ENCODE peak calls at places on chromosomes 3 and 15, in five cellular contexts. X is H1, Y is IMR-90, M is mesendoderm, H is mesenchymal stem cell. W is an unnamed sample.

GRCh38 chr15:98658831-98659699 is 10.7 kb downstream of the IGF1R start:
- DNase-seq in X (no peak), Y (peak; percentile 60), M (peak; percentile 55), H (peak; percentile 63), W (no peak)

GRCh38 chr3:184582583-184582982 is 21.0 kb downstream of the EPHB3 start:
- DNase-seq in X (no peak), Y (no peak), M (peak; percentile 95), H (peak; percentile 76), W (peak; percentile 78)

GRCh38 chr15:93428135-93428534 is 339.1 kb upstream of the RGMA start:
- DNase-seq in X (no peak), Y (no peak), M (no peak), H (no peak), W (no peak)

GRCh38 chr15:77064539-77065308 is 6.2 kb downstream of the TSPAN3 start:
- DNase-seq in X (no peak), Y (peak; percentile 65), M (no peak), H (peak; percentile 24), W (no peak)

GRCh38 chr3:32855350-32855953 is 37.7 kb downstream of the TRIM71 start:
- DNase-seq in X (no peak), Y (no peak), M (no peak), H (no peak), W (no peak)

GRCh38 chr3:105260385-105260784 is 106.3 kb upstream of the ALCAM start:
- DNase-seq in X (no peak), Y (no peak), M (no peak), H (no peak), W (no peak)

GRCh38 chr15:93159892-93160398 is 70.9 kb upstream of the RGMA start:
- DNase-seq in X (no peak), Y (no peak), M (no peak), H (no peak), W (no peak)

GRCh38 chr15:101684384-101684783 is 32.2 kb upstream of the TM2D3 start:
- DNase-seq in X (no peak), Y (peak; percentile 82), M (no peak), H (peak; percentile 92), W (no peak)

GRCh38 chr3:64074091-64074490 is 50.8 kb upstream of the PSMD6 start:
- DNase-seq in X (no peak), Y (peak; percentile 79), M (no peak), H (peak; percentile 96), W (no peak)

GRCh38 chr3:49260711-49261357 is 16.2 kb downstream of the C3orf62 start:
- DNase-seq in X (no peak), Y (no peak), M (no peak), H (peak; percentile 57), W (no peak)

GRCh38 chr3:38843898-38844297 is 27.9 kb upstream of the SCN10A start:
- DNase-seq in X (no peak), Y (peak; percentile 70), M (peak; percentile 63), H (peak; percentile 69), W (no peak)

GRCh38 chr15:39453500-39454073 is 127.3 kb upstream of the THBS1 start:
- DNase-seq in X (no peak), Y (no peak), M (no peak), H (peak; percentile 70), W (no peak)

GRCh38 chr15:76994001-76994400 is 925 bp upstream of the PSTPIP1 start:
- DNase-seq in X (no peak), Y (no peak), M (no peak), H (no peak), W (no peak)

GRCh38 chr3:27714692-27715453 is 7.2 kb downstream of the EOMES start:
- DNase-seq in X (no peak), Y (no peak), M (peak; percentile 96), H (peak; percentile 8), W (peak; percentile 64)

GRCh38 chr3:5822843-5823242 is 635.3 kb downstream of the EDEM1 start:
- DNase-seq in X (no peak), Y (no peak), M (no peak), H (no peak), W (no peak)

GRCh38 chr15:65379986-65380385 is 2.2 kb upstream of the IGDCC3 start:
- DNase-seq in X (no peak), Y (no peak), M (no peak), H (no peak), W (no peak)

GRCh38 chr3:73521936-73522335 is 102.8 kb downstream of the PDZRN3 start:
- DNase-seq in X (no peak), Y (no peak), M (no peak), H (no peak), W (no peak)

GRCh38 chr15:83734487-83734886 is 80.6 kb downstream of the ADAMTSL3 start:
- DNase-seq in X (no peak), Y (no peak), M (peak; percentile 69), H (no peak), W (peak; percentile 35)

GRCh38 chr15:98734472-98735284 is 86.3 kb downstream of the IGF1R start:
- DNase-seq in X (no peak), Y (peak; percentile 48), M (peak; percentile 56), H (peak; percentile 54), W (no peak)

GRCh38 chr3:149655826-149656599 is 1.8 kb downstream of the WWTR1 start:
- DNase-seq in X (no peak), Y (no peak), M (no peak), H (peak; percentile 60), W (no peak)

GRCh38 chr15:79970921-79971434 is at the start of gene BCL2A1:
- DNase-seq in X (no peak), Y (peak; percentile 96), M (no peak), H (no peak), W (no peak)

GRCh38 chr15:84979651-84980050 is 2.0 kb upstream of the PDE8A start:
- DNase-seq in X (no peak), Y (no peak), M (peak; percentile 58), H (peak; percentile 34), W (peak; percentile 64)

GRCh38 chr3:188432826-188433525 is 279.0 kb downstream of the LPP start:
- DNase-seq in X (no peak), Y (peak; percentile 59), M (no peak), H (peak; percentile 66), W (no peak)

GRCh38 chr3:81761904-81762565 is 590 bp upstream of the GBE1 start:
- DNase-seq in X (no peak), Y (no peak), M (peak; percentile 60), H (no peak), W (no peak)

GRCh38 chr15:25250011-25250596 is 188.7 kb downstream of the UBE3A start:
- DNase-seq in X (no peak), Y (no peak), M (no peak), H (no peak), W (no peak)

GRCh38 chr15:93378547-93378946 is 289.5 kb upstream of the RGMA start:
- DNase-seq in X (no peak), Y (no peak), M (no peak), H (no peak), W (no peak)

DNA sequence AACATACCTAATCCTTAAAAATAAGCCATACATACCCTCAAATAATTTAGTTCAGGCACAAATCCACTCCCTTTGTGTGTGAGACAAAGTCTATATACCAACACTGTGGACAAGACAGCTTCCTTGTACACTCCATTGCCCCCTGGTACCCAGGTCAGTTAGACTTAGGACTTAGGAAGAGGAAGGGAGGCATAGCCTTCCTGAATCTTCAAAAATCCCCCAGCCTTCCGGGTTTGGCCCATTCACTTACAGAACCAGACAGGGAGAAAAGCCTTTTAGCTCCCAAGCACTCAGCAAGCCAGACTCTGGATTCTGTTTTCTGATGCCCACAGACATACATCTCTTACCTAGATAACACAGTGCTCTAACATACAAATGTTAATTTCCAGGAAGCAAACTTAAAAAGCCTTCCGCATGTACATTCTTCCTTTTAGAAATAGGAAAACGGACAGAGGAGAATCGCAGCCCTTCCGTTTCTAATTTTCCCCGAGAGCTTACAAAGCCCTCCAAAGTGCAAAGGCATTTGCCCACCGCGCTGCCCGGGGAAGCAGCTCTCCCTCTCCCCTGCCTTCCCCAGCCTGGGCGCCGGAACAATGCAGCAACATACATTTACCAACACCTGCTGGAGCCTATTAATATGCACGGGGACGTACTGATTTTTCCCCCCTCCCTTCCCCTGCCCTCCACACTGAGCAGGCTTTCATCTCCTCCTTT is 442.1 kb downstream of the MAGI1 start:
- DNase-seq in X (no peak), Y (no peak), M (peak; percentile 45), H (no peak), W (no peak)
- H3K18ac ChIP-seq in X (peak overlapping the region; percentile 63), Y (no peak overlapping the region), M (peak overlapping the region; percentile 75), H (peak overlapping the region; percentile 60), W (peak overlapping the region; percentile 80)

GRCh38 chr3:112119686-112120484 is 13.2 kb downstream of the GCSAM start:
- DNase-seq in X (no peak), Y (no peak), M (no peak), H (no peak), W (no peak)
- H3K18ac ChIP-seq in X (no peak overlapping the region), Y (no peak overlapping the region), M (no peak overlapping the region), H (no peak overlapping the region), W (no peak overlapping the region)

DNA sequence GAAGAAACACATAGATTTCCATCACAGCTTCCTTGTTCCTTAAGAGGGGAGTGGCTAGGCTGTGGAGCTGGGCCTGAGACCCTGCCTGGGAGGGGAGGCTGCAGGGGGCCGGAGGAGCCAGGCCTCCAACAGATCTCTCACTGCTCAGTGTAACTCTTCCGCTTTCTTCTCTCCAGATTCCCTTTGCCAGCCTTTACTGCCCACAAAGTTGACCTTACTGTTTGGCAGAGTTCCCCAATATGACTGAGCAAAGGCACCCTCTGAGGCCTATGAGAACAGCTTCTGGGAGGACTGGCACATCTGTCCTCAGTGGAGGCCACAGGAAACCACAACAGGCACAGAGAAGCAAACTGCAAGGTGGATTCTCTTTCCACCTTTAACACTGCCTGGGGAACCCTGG is 38.1 kb downstream of the SLCO2A1 start:
- DNase-seq in X (no peak), Y (no peak), M (no peak), H (no peak), W (peak; percentile 10)
- H3K18ac ChIP-seq in X (no peak overlapping the region), Y (no peak overlapping the region), M (peak overlapping the region; percentile 20), H (no peak overlapping the region), W (no peak overlapping the region)

GRCh38 chr3:127412578-127413317 is 124.9 kb upstream of the PRR20G start:
- DNase-seq in X (no peak), Y (no peak), M (no peak), H (no peak), W (peak; percentile 18)

GRCh38 chr3:127410678-127411077 is 122.8 kb upstream of the PRR20G start:
- DNase-seq in X (no peak), Y (no peak), M (no peak), H (no peak), W (no peak)

GRCh38 chr3:127409421-127410136 is 121.7 kb upstream of the PRR20G start:
- DNase-seq in X (no peak), Y (no peak), M (no peak), H (no peak), W (no peak)

GRCh38 chr3:127410137-127410488 is 122.3 kb upstream of the PRR20G start:
- DNase-seq in X (no peak), Y (no peak), M (no peak), H (no peak), W (no peak)

GRCh38 chr3:127411083-127411727 is 123.4 kb upstream of the PRR20G start:
- DNase-seq in X (no peak), Y (no peak), M (peak; percentile 77), H (no peak), W (peak; percentile 44)
- H3K18ac ChIP-seq in X (no peak overlapping the region), Y (no peak overlapping the region), M (no peak overlapping the region), H (no peak overlapping the region), W (no peak overlapping the region)

DNA sequence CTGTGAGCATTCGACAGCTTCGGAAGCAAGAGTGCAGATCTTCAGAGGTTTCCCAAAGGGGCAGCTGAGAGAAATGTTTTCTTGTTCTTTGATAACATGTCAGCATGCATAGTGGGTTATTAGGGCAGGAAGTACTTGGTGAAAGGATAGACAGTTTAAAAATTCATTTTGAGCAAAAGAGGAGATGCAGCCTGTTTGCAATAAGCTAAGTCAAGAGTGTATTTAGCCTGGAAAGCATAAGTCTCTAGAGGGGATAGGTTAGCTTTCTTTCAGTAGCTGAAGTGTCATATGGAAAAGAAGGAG is 7.4 kb downstream of the SLC6A11 start:
- DNase-seq in X (no peak), Y (no peak), M (no peak), H (no peak), W (no peak)
- H3K18ac ChIP-seq in X (no peak overlapping the region), Y (no peak overlapping the region), M (no peak overlapping the region), H (no peak overlapping the region), W (no peak overlapping the region)

GRCh38 chr15:78322243-78322642 is 17.9 kb upstream of the CRABP1 start:
- DNase-seq in X (no peak), Y (peak; percentile 44), M (peak; percentile 69), H (peak; percentile 45), W (peak; percentile 50)
- H3K18ac ChIP-seq in X (peak overlapping the region; percentile 85), Y (no peak overlapping the region), M (peak overlapping the region; percentile 7), H (no peak overlapping the region), W (peak overlapping the region; percentile 89)